ENCODE peak calls at places on chromosome 12, in seven cellular contexts. Q, L, V, S, O, M and H are unnamed samples.

GRCh38 chr12:15050664-15051063 is 77.8 kb downstream of the PDE6H start:
- DNase-seq in Q (peak), L (peak), V (no peak), S (no peak), O (no peak), M (no peak), H (no peak)

GRCh38 chr12:57584050-57584449 is 6.9 kb upstream of the PIP4K2C start:
- DNase-seq in Q (no peak), L (no peak), V (no peak), S (no peak), O (no peak), M (no peak), H (no peak)

GRCh38 chr12:32839828-32840227 is 56.7 kb downstream of the PKP2 start:
- DNase-seq in Q (no peak), L (no peak), V (no peak), S (no peak), O (no peak), M (no peak), H (no peak)

GRCh38 chr12:6603095-6603567 is 4.0 kb downstream of the CHD4 start:
- DNase-seq in Q (no peak), L (peak), V (peak), S (no peak), O (no peak), M (no peak), H (no peak)

GRCh38 chr12:107200394-107200793 is 107.0 kb upstream of the CRY1 start:
- DNase-seq in Q (no peak), L (peak), V (no peak), S (no peak), O (no peak), M (peak), H (no peak)

GRCh38 chr12:123268850-123269249 is 2.8 kb downstream of the CDK2AP1 start:
- DNase-seq in Q (no peak), L (no peak), V (no peak), S (no peak), O (no peak), M (no peak), H (no peak)

GRCh38 chr12:123533672-123534643 is at the start of gene RILPL1:
- DNase-seq in Q (peak), L (peak), V (peak), S (no peak), O (peak), M (peak), H (peak)

GRCh38 chr12:118371354-118372282 is 1.1 kb downstream of the TAOK3 start:
- DNase-seq in Q (no peak), L (peak), V (no peak), S (no peak), O (peak), M (peak), H (no peak)

GRCh38 chr12:131511391-131511802 is 199.5 kb upstream of the SFSWAP start:
- DNase-seq in Q (no peak), L (peak), V (no peak), S (no peak), O (no peak), M (peak), H (peak)

GRCh38 chr12:81395431-81395830 is 317.6 kb downstream of the ACSS3 start:
- DNase-seq in Q (no peak), L (no peak), V (no peak), S (no peak), O (no peak), M (no peak), H (no peak)

GRCh38 chr12:8870591-8870990 is 43.7 kb upstream of the PHC1 start:
- DNase-seq in Q (no peak), L (no peak), V (no peak), S (no peak), O (no peak), M (no peak), H (no peak)

GRCh38 chr12:11653215-11653753 is 3.8 kb downstream of the ETV6 start:
- DNase-seq in Q (no peak), L (peak), V (no peak), S (no peak), O (no peak), M (no peak), H (no peak)

GRCh38 chr12:132787877-132788276 is 26.2 kb upstream of the ANKLE2 start:
- DNase-seq in Q (no peak), L (no peak), V (no peak), S (no peak), O (no peak), M (no peak), H (no peak)

GRCh38 chr12:126055521-126055920 is 990.3 kb downstream of the AACS start:
- DNase-seq in Q (no peak), L (peak), V (no peak), S (no peak), O (no peak), M (no peak), H (no peak)

GRCh38 chr12:130796985-130797686 is 41.9 kb downstream of the STX2 start:
- DNase-seq in Q (peak), L (no peak), V (no peak), S (no peak), O (no peak), M (no peak), H (peak)

GRCh38 chr12:52063986-52064649 is 5.7 kb upstream of the ATG101 start:
- DNase-seq in Q (no peak), L (peak), V (no peak), S (no peak), O (no peak), M (no peak), H (no peak)

GRCh38 chr12:76024102-76024781 is 7.3 kb downstream of the PHLDA1 start:
- DNase-seq in Q (no peak), L (peak), V (no peak), S (no peak), O (no peak), M (peak), H (no peak)

GRCh38 chr12:56375598-56376434 is 13.2 kb upstream of the APOF start:
- DNase-seq in Q (no peak), L (no peak), V (no peak), S (no peak), O (no peak), M (no peak), H (no peak)

GRCh38 chr12:67720383-67720856 is 71.9 kb downstream of the DYRK2 start:
- DNase-seq in Q (no peak), L (peak), V (no peak), S (no peak), O (no peak), M (peak), H (no peak)

GRCh38 chr12:46386360-46386867 is 13.8 kb upstream of the SLC38A2 start:
- DNase-seq in Q (no peak), L (peak), V (no peak), S (peak), O (no peak), M (peak), H (no peak)

GRCh38 chr12:111758120-111758561 is 8.6 kb upstream of the ALDH2 start:
- DNase-seq in Q (no peak), L (peak), V (no peak), S (no peak), O (no peak), M (no peak), H (no peak)